ENCODE peak calls at places on chromosome 22, in four cellular contexts. V is brain microvascular endothelial cell, W is Caco-2, Q is RWPE1. F is an unnamed sample.

GRCh38 chr22:25754527-25755202 is 12.7 kb downstream of the MYO18B start:
- DNase-seq in W (no peak), Q (no peak), V (peak), F (no peak)

GRCh38 chr22:33726294-33726711 is 194.0 kb downstream of the LARGE1 start:
- DNase-seq in Q (no peak), W (no peak), V (peak), F (no peak)

GRCh38 chr22:36982136-36982535 is 37.1 kb downstream of the TST start:
- DNase-seq in Q (no peak), W (no peak), V (no peak), F (no peak)

GRCh38 chr22:37157516-37158289 is 8.0 kb upstream of the IL2RB start:
- DNase-seq in Q (no peak), V (no peak), W (no peak), F (no peak)

GRCh38 chr22:28769394-28770085 is 3.0 kb upstream of the CCDC117 start:
- DNase-seq in Q (no peak), W (no peak), V (no peak), F (no peak)

GRCh38 chr22:36587289-36588154 is 58.6 kb upstream of the EIF3D start:
- DNase-seq in Q (peak), W (no peak), V (peak), F (no peak)

GRCh38 chr22:19691721-19692341 is 22.5 kb upstream of the SEPTIN5 start:
- DNase-seq in V (peak), W (peak), Q (peak), F (peak)

GRCh38 chr22:36463783-36464184 is 17.7 kb downstream of the TXN2 start:
- DNase-seq in W (no peak), Q (no peak), V (no peak), F (no peak)

DNA sequence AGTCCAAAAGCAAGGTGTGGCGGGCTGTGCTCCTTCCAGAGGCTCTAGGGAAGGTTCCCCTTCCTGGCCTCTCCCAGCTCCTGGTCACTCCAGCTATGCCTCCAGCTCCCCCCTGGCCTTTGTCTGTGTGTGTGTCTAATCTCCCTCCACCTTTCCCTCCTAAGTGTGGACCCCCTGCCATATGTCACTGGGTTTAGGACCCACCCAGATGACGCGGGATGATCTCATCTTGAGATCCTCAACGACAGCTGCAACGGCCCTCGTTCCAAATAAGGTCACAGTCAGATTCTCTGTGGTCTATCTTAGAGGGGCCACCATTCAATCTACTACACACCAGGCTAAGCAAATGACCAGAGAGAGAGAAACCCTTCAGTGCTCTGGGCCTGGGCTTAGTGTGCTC is 107.9 kb downstream of the ARHGAP8 start:
- DNase-seq in V (no peak), Q (no peak), W (no peak), F (no peak)
- TF ChIP-seq CTCF in V (no peak), Q (no peak), W (no peak), F (no peak)

DNA sequence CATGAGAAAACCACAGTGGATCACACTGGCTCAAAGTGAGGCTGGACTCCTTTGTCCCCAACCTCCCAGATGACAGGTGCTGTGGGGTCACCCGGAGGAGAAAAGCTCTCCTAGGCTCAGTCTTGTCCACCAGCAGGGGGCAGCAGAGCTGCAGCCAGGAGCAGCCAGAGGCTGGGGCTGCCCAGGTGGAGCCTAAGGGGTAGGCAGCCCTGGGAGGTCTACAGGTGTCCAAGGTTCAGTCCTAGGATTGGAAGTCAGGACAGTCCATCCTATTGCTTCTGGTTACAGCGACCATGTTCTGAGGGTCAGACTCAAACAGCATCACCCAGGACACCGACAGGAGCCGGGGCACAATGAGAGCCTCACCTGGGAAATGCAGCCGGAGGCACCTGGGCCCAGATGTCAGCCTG is 77.6 kb upstream of the IGLL5 start:
- DNase-seq in Q (no peak), V (no peak), W (peak), F (peak)
- TF ChIP-seq CTCF in Q (no peak), V (peak), W (peak), F (no peak)

GRCh38 chr22:45196926-45197605 is 33.3 kb downstream of the NUP50 start:
- DNase-seq in W (no peak), Q (no peak), V (no peak), F (no peak)

GRCh38 chr22:45200230-45200629 is 36.5 kb downstream of the NUP50 start:
- DNase-seq in W (no peak), Q (no peak), V (no peak), F (no peak)

GRCh38 chr22:45197606-45198462 is 34.1 kb downstream of the NUP50 start:
- DNase-seq in W (no peak), Q (no peak), V (no peak), F (no peak)

GRCh38 chr22:45199723-45200122 is 36.0 kb downstream of the NUP50 start:
- DNase-seq in W (no peak), V (no peak), Q (no peak), F (no peak)

DNA sequence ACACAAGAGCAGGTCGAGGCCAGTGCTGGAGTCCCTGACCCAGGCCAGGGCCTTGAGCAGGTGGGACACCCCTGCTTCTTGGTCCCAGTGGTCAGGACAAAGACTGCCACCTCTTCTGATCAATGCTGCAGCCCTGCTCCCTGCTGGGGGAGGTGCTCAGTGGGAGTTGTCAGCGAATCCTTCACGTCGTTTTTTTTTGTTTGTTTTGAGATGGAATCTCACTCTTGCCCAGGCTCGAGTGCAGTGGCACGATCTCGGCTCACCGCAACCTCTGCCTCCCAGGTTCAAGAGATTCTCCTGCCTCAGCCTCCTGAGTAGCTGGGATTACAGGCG is 34.7 kb downstream of the NUP50 start:
- DNase-seq in V (no peak), W (no peak), Q (no peak), F (no peak)
- TF ChIP-seq CTCF in V (no peak), W (no peak), Q (no peak), F (no peak)

GRCh38 chr22:43268261-43268660 is 74.9 kb downstream of the SCUBE1 start:
- DNase-seq in W (no peak), Q (no peak), V (no peak), F (no peak)

GRCh38 chr22:43269325-43270040 is 73.7 kb downstream of the SCUBE1 start:
- DNase-seq in Q (no peak), W (no peak), V (no peak), F (no peak)

GRCh38 chr22:43272301-43272700 is 70.9 kb downstream of the SCUBE1 start:
- DNase-seq in W (no peak), V (no peak), Q (no peak), F (no peak)

GRCh38 chr22:43270949-43271348 is 72.2 kb downstream of the SCUBE1 start:
- DNase-seq in W (no peak), Q (no peak), V (no peak), F (no peak)

GRCh38 chr22:43270314-43270908 is 72.8 kb downstream of the SCUBE1 start:
- DNase-seq in V (no peak), W (peak), Q (no peak), F (peak)
- TF ChIP-seq CTCF in V (peak), W (peak), Q (no peak), F (peak)

GRCh38 chr22:38239101-38239761 is 33.6 kb downstream of the TMEM184B start:
- DNase-seq in V (peak), W (no peak), Q (peak), F (peak)
- TF ChIP-seq CTCF in V (peak), W (no peak), Q (peak), F (no peak)

GRCh38 chr22:41448189-41448808 is 1.7 kb upstream of the TOB2 start:
- DNase-seq in V (peak), W (peak), Q (peak), F (peak)
- TF ChIP-seq CTCF in V (no peak), W (no peak), Q (no peak), F (no peak)

DNA sequence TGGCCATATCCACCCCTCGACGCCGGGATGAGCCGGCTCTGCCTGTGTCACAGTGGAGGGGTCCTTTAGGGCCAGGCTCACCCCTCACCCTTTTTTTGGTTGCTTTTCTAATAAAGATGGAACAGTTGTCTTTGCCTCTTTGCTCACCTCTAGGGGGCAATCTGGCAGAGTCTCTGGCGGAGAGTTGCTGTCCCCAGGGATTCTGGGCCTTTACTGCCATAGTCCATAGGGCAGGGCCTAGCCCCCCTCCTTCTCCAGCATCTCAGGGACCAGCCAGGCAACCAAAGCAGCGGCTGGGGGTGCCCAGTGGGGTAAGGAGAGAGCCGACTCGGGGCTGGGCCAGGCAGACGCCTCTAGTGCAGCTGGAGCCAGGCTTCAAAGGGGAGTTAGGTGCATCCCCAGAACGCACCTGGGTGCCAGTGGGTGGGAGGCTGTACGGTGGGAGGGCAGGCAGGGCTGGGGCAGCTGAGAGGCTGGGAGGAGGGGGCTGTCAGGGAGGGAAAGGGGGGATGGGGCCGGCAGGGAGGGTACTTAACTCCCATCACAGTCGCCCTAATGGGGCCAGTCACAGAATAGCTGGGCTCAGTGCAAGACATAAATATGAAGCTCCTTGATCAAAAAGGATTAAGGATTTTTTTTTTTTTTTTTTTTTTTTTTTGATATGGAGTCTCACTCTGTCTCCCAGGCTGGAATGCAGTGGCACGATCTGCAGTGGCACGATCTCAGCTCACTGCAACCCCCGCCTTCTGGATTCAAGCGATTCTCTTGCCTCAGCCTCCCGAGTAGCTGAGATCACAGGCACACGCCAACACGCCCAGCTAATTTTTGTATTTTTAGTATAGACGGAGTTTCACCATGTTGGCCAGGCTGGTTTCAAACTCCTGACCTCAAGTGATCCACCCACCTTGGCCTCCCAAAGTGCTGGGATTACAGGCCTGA is 2.5 kb upstream of the SUSD2 start:
- DNase-seq in W (peak), Q (no peak), V (no peak), F (no peak)
- TF ChIP-seq CTCF in W (peak), Q (peak), V (peak), F (peak)

GRCh38 chr22:47206185-47206584 is 443.7 kb downstream of the TBC1D22A start:
- DNase-seq in W (no peak), V (no peak), Q (no peak), F (no peak)
- TF ChIP-seq CTCF in W (no peak), V (no peak), Q (no peak), F (no peak)

F was measured in Calu3.